ENCODE peak calls at places on chromosome 16, in six cellular contexts. J, D, I, Y, Q and H are unnamed samples.

GRCh38 chr16:88805340-88805715 is 1.7 kb downstream of the CDT1 start:
- DNase-seq in J (peak), D (no peak), I (no peak), Y (peak), Q (no peak), H (no peak)

GRCh38 chr16:11175106-11175795 is 80.8 kb downstream of the SOCS1 start:
- DNase-seq in J (no peak), D (no peak), I (no peak), Y (no peak), Q (no peak), H (no peak)

GRCh38 chr16:58556678-58557077 is 41.4 kb downstream of the SETD6 start:
- DNase-seq in J (no peak), D (no peak), I (no peak), Y (no peak), Q (no peak), H (no peak)

GRCh38 chr16:87616556-87616955 is 14.2 kb downstream of the JPH3 start:
- DNase-seq in J (no peak), D (no peak), I (no peak), Y (no peak), Q (no peak), H (no peak)

GRCh38 chr16:75130150-75130771 is 13.7 kb upstream of the LDHD start:
- DNase-seq in J (peak), D (no peak), I (no peak), Y (no peak), Q (no peak), H (no peak)

GRCh38 chr16:53022374-53022773 is 30.3 kb downstream of the CHD9NB start:
- DNase-seq in J (peak), D (peak), I (no peak), Y (no peak), Q (no peak), H (no peak)

GRCh38 chr16:46739934-46740333 is 8.2 kb downstream of the MYLK3 start:
- DNase-seq in J (no peak), D (no peak), I (no peak), Y (no peak), Q (no peak), H (no peak)

GRCh38 chr16:610513-611381 is 20.0 kb upstream of the WFIKKN1 start:
- DNase-seq in J (no peak), D (peak), I (no peak), Y (no peak), Q (no peak), H (no peak)

GRCh38 chr16:86894168-86894567 is 315.8 kb downstream of the FOXL1 start:
- DNase-seq in J (no peak), D (no peak), I (no peak), Y (no peak), Q (no peak), H (no peak)

GRCh38 chr16:85832578-85833539 is 33.4 kb downstream of the COX4I1 start:
- DNase-seq in J (peak), D (no peak), I (no peak), Y (no peak), Q (no peak), H (no peak)
- TF ChIP-seq CTCF in J (no peak), D (no peak), I (no peak), Y (no peak), Q (no peak), H (no peak)

DNA sequence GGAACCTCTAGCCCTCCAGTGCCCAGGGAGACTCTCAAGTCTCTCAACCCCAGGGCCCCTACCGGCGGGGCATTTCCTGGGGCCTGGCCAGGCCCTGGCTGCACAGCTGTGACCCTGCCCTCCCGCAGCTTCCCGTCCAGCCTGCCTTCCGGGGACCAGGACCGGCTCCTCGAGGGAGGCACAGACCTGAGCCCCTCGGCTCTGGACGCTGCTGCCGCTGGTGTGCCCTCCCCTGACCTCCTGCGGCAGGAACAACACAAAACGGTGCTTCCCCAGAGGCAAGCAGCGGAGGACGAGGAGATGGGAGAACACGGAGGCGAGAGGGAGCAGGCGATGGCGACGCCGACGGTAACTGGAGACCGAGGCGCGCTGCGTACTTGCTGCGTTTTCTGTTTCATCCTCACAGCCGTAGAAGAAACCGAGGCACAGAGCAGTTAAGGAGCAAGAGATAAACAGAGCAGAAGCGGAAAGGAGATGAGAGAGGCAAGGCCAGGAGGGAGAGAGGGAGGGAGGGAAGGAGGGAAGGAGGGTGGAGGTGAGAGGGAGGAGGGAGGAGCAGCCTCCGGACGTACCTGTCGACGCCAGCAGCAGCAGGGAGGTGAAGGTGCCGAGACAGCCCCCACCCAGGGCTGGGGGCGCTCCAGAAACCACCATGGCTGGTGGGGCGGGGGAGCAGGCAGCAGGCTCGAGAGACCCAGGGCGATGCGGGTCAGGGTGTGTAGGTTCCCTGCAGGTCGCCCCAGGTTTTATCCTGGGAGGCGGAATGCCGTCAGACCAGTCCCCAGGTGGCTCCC is at the start of gene PRSS22:
- DNase-seq in J (no peak), D (peak), I (no peak), Y (no peak), Q (no peak), H (no peak)
- H3K4me3 ChIP-seq in J (no peak), D (peak), I (no peak), Y (no peak), Q (no peak), H (peak)

GRCh38 chr16:84144859-84145639 is at the start of the genes DNAAF1 and HSDL1:
- DNase-seq in J (peak), D (peak), I (peak), Y (peak), Q (peak), H (peak)
- TF ChIP-seq CTCF in J (no peak), D (no peak), I (no peak), Y (no peak), Q (peak), H (no peak)

GRCh38 chr16:51146256-51146924 is 4.7 kb downstream of the SALL1 start:
- DNase-seq in J (peak), D (no peak), I (no peak), Y (no peak), Q (no peak), H (no peak)
- H3K4me3 ChIP-seq in J (no peak), D (no peak), I (no peak), Y (no peak), Q (peak), H (peak)